ENCODE peak calls at places on chromosomes 4 and X, in five cellular contexts. S is A549, N is transverse colon, A is suprapubic skin, U is IMR-90. F is an unnamed sample.

GRCh38 chrX:17030580-17031285 is 84.3 kb downstream of the REPS2 start:
- DNase-seq in S (no peak), A (no peak), U (no peak), N (no peak), F (no peak)

GRCh38 chr4:147741190-147741788 is 9.4 kb downstream of the ARHGAP10 start:
- DNase-seq in S (no peak), N (no peak), A (no peak), U (peak), F (no peak)

GRCh38 chr4:26788341-26788733 is 72.3 kb upstream of the STIM2 start:
- DNase-seq in A (no peak), S (no peak), U (peak), N (no peak), F (no peak)

GRCh38 chrX:118058924-118059323 is 57.7 kb downstream of the KLHL13 start:
- DNase-seq in U (peak), N (no peak), S (no peak), A (no peak), F (no peak)

GRCh38 chr4:166625018-166625637 is 609.2 kb downstream of the SPOCK3 start:
- DNase-seq in A (no peak), S (no peak), U (no peak), N (no peak), F (no peak)

GRCh38 chr4:66691101-66691500 is 854.2 kb downstream of the CENPC start:
- DNase-seq in U (no peak), N (no peak), A (no peak), S (no peak), F (no peak)

GRCh38 chr4:85715996-85716737 is 241.2 kb downstream of the ARHGAP24 start:
- DNase-seq in N (no peak), U (no peak), S (no peak), A (no peak), F (no peak)

GRCh38 chrX:130415201-130415600 is 13.4 kb downstream of the RBMX2 start:
- DNase-seq in A (no peak), S (no peak), U (no peak), N (no peak), F (no peak)

GRCh38 chr4:56656346-56656643 is 24.8 kb downstream of the HOPX start:
- DNase-seq in S (no peak), N (peak), U (no peak), A (no peak), F (peak)

GRCh38 chr4:88286897-88287296 is 2.5 kb upstream of the PPM1K start:
- DNase-seq in N (no peak), U (no peak), S (no peak), A (no peak), F (no peak)

GRCh38 chrX:150517303-150517896 is 51.0 kb upstream of the MTM1 start:
- DNase-seq in S (no peak), U (peak), N (no peak), A (no peak), F (no peak)

GRCh38 chr4:129092636-129093172 is 635 bp downstream of the SCLT1 start:
- DNase-seq in A (no peak), N (no peak), S (no peak), U (peak), F (no peak)

GRCh38 chr4:1566838-1567518 is 117.1 kb downstream of the FAM53A start:
- DNase-seq in S (no peak), U (no peak), A (no peak), N (no peak), F (no peak)

GRCh38 chrX:19758536-19758935 is 128.9 kb downstream of the SH3KBP1 start:
- DNase-seq in N (no peak), A (no peak), S (no peak), U (no peak), F (no peak)

GRCh38 chr4:1113311-1114009 is at the start of gene RNF212:
- DNase-seq in U (no peak), S (peak), N (peak), A (no peak), F (peak)

GRCh38 chr4:111602848-111603247 is 542.4 kb upstream of the FAM241A start:
- DNase-seq in A (no peak), S (peak), N (no peak), U (peak), F (no peak)

GRCh38 chr4:185229021-185229818 is 19.8 kb downstream of the SNX25 start:
- DNase-seq in N (no peak), U (no peak), S (no peak), A (no peak), F (no peak)

GRCh38 chr4:20337261-20337664 is 85.6 kb downstream of the SLIT2 start:
- DNase-seq in A (no peak), N (no peak), S (no peak), U (peak), F (no peak)

GRCh38 chr4:53908661-53909078 is 155.7 kb downstream of the CHIC2 start:
- DNase-seq in S (peak), U (peak), A (no peak), N (peak), F (no peak)

GRCh38 chr4:115711575-115711974 is 598.2 kb upstream of the NDST4 start:
- DNase-seq in N (no peak), U (no peak), S (no peak), A (no peak), F (no peak)

GRCh38 chrX:806586-806985 is 176.0 kb downstream of the SHOX start:
- DNase-seq in U (no peak), A (no peak), S (no peak), N (no peak), F (no peak)

GRCh38 chr4:75512336-75513211 is 1.6 kb downstream of the RCHY1 start:
- DNase-seq in U (peak), A (no peak), S (no peak), N (no peak), F (no peak)

GRCh38 chrX:87063622-87064021 is 454.0 kb upstream of the KLHL4 start:
- DNase-seq in U (no peak), N (no peak), A (no peak), S (no peak), F (no peak)

GRCh38 chrX:25013593-25014365 is 2.0 kb downstream of the ARX start:
- DNase-seq in U (no peak), A (no peak), S (no peak), N (no peak), F (no peak)

GRCh38 chr4:99323761-99324160 is 2.6 kb upstream of the ADH1B start:
- DNase-seq in S (no peak), A (no peak), N (no peak), U (peak), F (peak)

GRCh38 chr4:13289391-13289790 is 194.7 kb downstream of the RAB28 start:
- DNase-seq in N (no peak), A (no peak), S (no peak), U (peak), F (no peak)

GRCh38 chr4:1684756-1685603 is 867 bp upstream of the FAM53A start:
- DNase-seq in U (no peak), A (no peak), S (no peak), N (peak), F (no peak)

GRCh38 chr4:81914623-81915022 is 442.9 kb upstream of the RASGEF1B start:
- DNase-seq in A (no peak), S (no peak), U (no peak), N (no peak), F (no peak)

GRCh38 chrX:3145716-3146115 is 104.4 kb downstream of the ARSF start:
- DNase-seq in S (no peak), N (no peak), U (peak), A (no peak), F (no peak)

GRCh38 chrX:54439967-54440871 is at the start of gene TSR2:
- DNase-seq in S (peak), A (peak), N (peak), U (peak), F (peak)

GRCh38 chr4:48742412-48742811 is 37.7 kb downstream of the FRYL start:
- DNase-seq in S (no peak), N (no peak), A (no peak), U (peak), F (no peak)
- H3K27ac ChIP-seq in S (no peak), N (no peak), A (no peak), U (no peak), F (no peak)

GRCh38 chr4:72300126-72300525 is 268.3 kb downstream of the NPFFR2 start:
- DNase-seq in N (no peak), U (no peak), A (no peak), S (no peak), F (no peak)

GRCh38 chr4:72290737-72291136 is 258.9 kb downstream of the NPFFR2 start:
- DNase-seq in U (no peak), A (no peak), N (no peak), S (no peak), F (no peak)

GRCh38 chr4:72301759-72302158 is 267.3 kb downstream of the ADAMTS3 start:
- DNase-seq in S (no peak), N (no peak), U (no peak), A (no peak), F (no peak)

DNA sequence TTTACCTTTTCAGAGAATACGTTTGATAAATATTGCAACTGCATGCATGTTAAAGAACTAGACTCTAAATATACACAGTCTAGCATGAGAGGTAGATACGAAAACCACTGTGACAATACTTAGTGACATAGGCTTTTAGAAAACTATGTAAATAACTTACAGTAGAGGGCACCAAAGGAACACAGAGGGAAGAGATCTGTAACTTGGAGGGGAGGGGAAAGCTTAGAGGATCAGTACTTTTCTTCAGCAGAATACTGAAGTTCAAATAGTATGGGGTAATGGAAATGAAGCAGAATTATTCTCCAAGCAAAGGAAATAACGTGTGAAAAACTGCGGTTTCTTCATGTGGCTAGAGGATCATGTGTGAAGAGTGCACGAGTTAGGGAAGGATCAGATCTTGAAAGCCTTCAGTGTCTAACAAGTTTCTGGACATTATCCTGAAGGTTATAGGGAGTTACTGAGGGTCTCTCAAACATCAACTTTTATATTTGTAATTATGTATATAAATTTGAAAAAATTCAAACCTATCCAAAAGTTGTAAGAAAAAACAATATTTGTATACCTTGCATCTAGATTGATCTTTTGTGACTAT is 264.3 kb downstream of the NPFFR2 start:
- DNase-seq in A (no peak), N (no peak), U (peak), S (peak), F (no peak)
- TF ChIP-seq CTCF in A (no peak), N (peak), U (peak), S (peak), F (peak)

DNA sequence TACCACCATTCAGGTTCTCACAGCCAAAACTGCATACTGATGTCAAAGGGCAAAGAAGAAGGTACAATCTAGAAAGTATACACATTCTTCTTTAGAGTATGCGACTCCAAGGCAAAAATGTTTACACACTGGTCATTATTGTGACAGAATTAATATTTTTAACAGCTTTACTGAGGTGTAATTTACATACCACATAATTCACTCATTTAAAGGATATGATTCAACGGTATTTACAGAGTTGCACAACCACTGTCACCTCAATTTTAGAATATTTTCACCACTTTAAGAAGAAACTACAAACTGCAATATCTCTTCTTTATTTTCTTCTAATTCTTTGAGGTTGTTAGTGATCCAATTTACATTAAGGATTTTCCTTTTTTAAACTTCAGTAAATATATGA is 325.4 kb upstream of the SMIM31 start:
- DNase-seq in S (no peak), N (no peak), U (no peak), A (no peak), F (no peak)
- TF ChIP-seq POLR2A in S (no peak), N (no peak), U (no peak), A (no peak), F (no peak)

GRCh38 chr4:77172336-77172735 is 15.3 kb downstream of the CCNG2 start:
- DNase-seq in A (no peak), S (no peak), U (peak), N (no peak), F (no peak)
- H3K27ac ChIP-seq in A (no peak), S (no peak), U (no peak), N (no peak), F (no peak)

F was measured in uterus.